ENCODE peak calls at places on chromosomes 5 and 9, in ten cellular contexts. H is activated CD8-positive, alpha-beta memory T cell treated with anti-CD3 and anti-CD28 coated beads, Interleukin-2, amount 50 U/mL, for 4 hours; T is psoas muscle; E is GM03348; S is caudate nucleus; M is EL; P is AG08395; O is activated effector memory CD4-positive, alpha-beta T cell treated with Interleukin-2 at 50 U/mL for 16 hours; F is NCI-H2081 treated with DMSO at 0.1 percent for 48 hours; B is T follicular helper cell. J is an unnamed sample.

GRCh38 chr5:68433921-68434879 is 218.6 kb downstream of the PIK3R1 start:
- DNase-seq in H (peak; percentile 94), T (peak; percentile 84), E (peak; percentile 95), S (no peak), M (peak; percentile 99), P (peak; percentile 96), O (peak; percentile 87), F (no peak), B (peak; percentile 78), J (peak; percentile 90)

GRCh38 chr5:139998837-139999236 is 44.3 kb downstream of the NRG2 start:
- DNase-seq in H (no peak), T (no peak), E (no peak), S (no peak), M (no peak), P (no peak), O (no peak), F (no peak), B (no peak), J (no peak)

GRCh38 chr9:20788526-20789421 is 104.7 kb downstream of the FOCAD start:
- DNase-seq in H (no peak), T (no peak), E (no peak), S (no peak), M (no peak), P (no peak), O (no peak), F (no peak), B (no peak), J (no peak)

GRCh38 chr9:97504381-97505216 is 3.1 kb downstream of the TMOD1 start:
- DNase-seq in H (no peak), T (no peak), E (no peak), S (no peak), M (no peak), P (no peak), O (no peak), F (no peak), B (no peak), J (no peak)

GRCh38 chr9:129111143-129111761 is at the start of gene PTPA:
- DNase-seq in H (peak; percentile 84), T (peak; percentile 92), E (peak; percentile 98), S (peak; percentile 71), M (peak; percentile 87), P (peak; percentile 96), O (peak; percentile 82), F (peak; percentile 63), B (peak; percentile 81), J (peak; percentile 88)

GRCh38 chr5:143879646-143880045 is 67.7 kb downstream of the HMHB1 start:
- DNase-seq in H (no peak), T (no peak), E (no peak), S (no peak), M (no peak), P (no peak), O (no peak), F (no peak), B (no peak), J (no peak)

GRCh38 chr5:136133416-136134383 is 1.1 kb downstream of the SMAD5 start:
- DNase-seq in H (no peak), T (peak; percentile 48), E (peak; percentile 67), S (no peak), M (peak; percentile 62), P (peak; percentile 54), O (peak; percentile 7), F (no peak), B (no peak), J (no peak)

GRCh38 chr9:121976751-121977150 is 116.4 kb downstream of the TTLL11 start:
- DNase-seq in H (no peak), T (no peak), E (peak; percentile 18), S (no peak), M (peak; percentile 67), P (peak; percentile 59), O (no peak), F (no peak), B (no peak), J (no peak)

GRCh38 chr9:126411948-126412284 is 85.3 kb downstream of the MVB12B start:
- DNase-seq in H (no peak), T (no peak), E (no peak), S (no peak), M (no peak), P (no peak), O (no peak), F (no peak), B (no peak), J (no peak)

GRCh38 chr9:1837453-1838084 is 177.6 kb upstream of the SMARCA2 start:
- DNase-seq in H (no peak), T (no peak), E (peak; percentile 25), S (no peak), M (peak; percentile 50), P (peak; percentile 45), O (no peak), F (no peak), B (no peak), J (no peak)

GRCh38 chr5:151800527-151800926 is 28.8 kb downstream of the G3BP1 start:
- DNase-seq in H (no peak), T (no peak), E (no peak), S (no peak), M (no peak), P (no peak), O (no peak), F (no peak), B (no peak), J (no peak)

GRCh38 chr9:34644766-34645314 is 1.6 kb upstream of the GALT start:
- DNase-seq in H (no peak), T (no peak), E (no peak), S (no peak), M (no peak), P (no peak), O (no peak), F (no peak), B (no peak), J (no peak)

GRCh38 chr5:168765220-168766037 is 186.3 kb upstream of the PANK3 start:
- DNase-seq in H (no peak), T (no peak), E (peak; percentile 84), S (no peak), M (no peak), P (peak; percentile 70), O (no peak), F (no peak), B (no peak), J (no peak)

GRCh38 chr5:171755354-171755821 is 30.2 kb upstream of the SMIM23 start:
- DNase-seq in H (no peak), T (no peak), E (no peak), S (no peak), M (peak; percentile 40), P (peak; percentile 11), O (no peak), F (no peak), B (no peak), J (no peak)

GRCh38 chr5:168578006-168578405 is 1.2 kb downstream of the PANK3 start:
- DNase-seq in H (no peak), T (no peak), E (peak; percentile 30), S (no peak), M (peak; percentile 25), P (peak; percentile 22), O (no peak), F (no peak), B (no peak), J (no peak)

GRCh38 chr9:117656007-117656406 is 48.2 kb upstream of the TLR4 start:
- DNase-seq in H (no peak), T (no peak), E (no peak), S (no peak), M (no peak), P (no peak), O (no peak), F (no peak), B (no peak), J (no peak)

GRCh38 chr9:97176206-97176605 is 131.3 kb upstream of the CCDC180 start:
- DNase-seq in H (no peak), T (no peak), E (no peak), S (no peak), M (no peak), P (no peak), O (no peak), F (no peak), B (no peak), J (no peak)

GRCh38 chr5:167940911-167941310 is 350.5 kb upstream of the WWC1 start:
- DNase-seq in H (no peak), T (no peak), E (no peak), S (no peak), M (no peak), P (peak; percentile 10), O (no peak), F (no peak), B (no peak), J (no peak)

GRCh38 chr9:117546894-117547293 is 132.0 kb upstream of the ASTN2 start:
- DNase-seq in H (no peak), T (no peak), E (no peak), S (no peak), M (no peak), P (no peak), O (no peak), F (no peak), B (peak; percentile 7), J (no peak)

GRCh38 chr9:113274474-113275146 is 762 bp downstream of the CDC26 start:
- DNase-seq in H (no peak), T (no peak), E (peak; percentile 64), S (no peak), M (peak; percentile 69), P (peak; percentile 67), O (no peak), F (peak; percentile 5), B (peak; percentile 15), J (no peak)

GRCh38 chr9:87256973-87257372 is 240.7 kb upstream of the DAPK1 start:
- DNase-seq in H (no peak), T (no peak), E (no peak), S (no peak), M (no peak), P (no peak), O (no peak), F (no peak), B (no peak), J (no peak)

GRCh38 chr5:169744336-169744735 is 107.3 kb downstream of the DOCK2 start:
- DNase-seq in H (no peak), T (no peak), E (no peak), S (no peak), M (peak; percentile 5), P (no peak), O (no peak), F (no peak), B (no peak), J (no peak)

GRCh38 chr9:83047839-83048775 is 14.8 kb downstream of the RASEF start:
- DNase-seq in H (no peak), T (no peak), E (no peak), S (no peak), M (peak; percentile 16), P (no peak), O (no peak), F (no peak), B (no peak), J (no peak)

GRCh38 chr5:139468421-139468931 is 2.3 kb upstream of the SMIM33 start:
- DNase-seq in H (no peak), T (no peak), E (no peak), S (no peak), M (no peak), P (no peak), O (no peak), F (no peak), B (no peak), J (no peak)

GRCh38 chr5:140595538-140595937 is 30.9 kb downstream of the SLC35A4 start:
- DNase-seq in H (no peak), T (no peak), E (no peak), S (no peak), M (no peak), P (no peak), O (no peak), F (no peak), B (no peak), J (no peak)

GRCh38 chr5:175735701-175736100 is 77.8 kb downstream of the HRH2 start:
- DNase-seq in H (no peak), T (no peak), E (no peak), S (no peak), M (no peak), P (no peak), O (no peak), F (no peak), B (no peak), J (no peak)

GRCh38 chr5:157312492-157312891 is 46.6 kb downstream of the CYFIP2 start:
- DNase-seq in H (peak; percentile 63), T (no peak), E (peak; percentile 85), S (no peak), M (peak; percentile 63), P (peak; percentile 83), O (peak; percentile 43), F (no peak), B (peak; percentile 51), J (peak; percentile 56)

GRCh38 chr5:168869615-168870227 is 290.6 kb upstream of the PANK3 start:
- DNase-seq in H (no peak), T (no peak), E (no peak), S (no peak), M (no peak), P (no peak), O (no peak), F (no peak), B (no peak), J (no peak)